ENCODE peak calls at places on chromosomes 5 and 9, in eight cellular contexts. O is iris pigment epithelial cell; B is H54; R is AG08396; C is effector memory CD4-positive, alpha-beta T cell; F is NCI-H1092; E is NCI-H2081; V is occipital lobe. K is an unnamed sample.

GRCh38 chr5:108148715-108149139 is 233.2 kb downstream of the FBXL17 start:
- DNase-seq in E (peak), F (peak), R (peak), V (no peak), C (no peak), O (peak), B (no peak), K (no peak)

GRCh38 chr5:15023846-15024245 is 152.3 kb upstream of the ANKH start:
- DNase-seq in O (no peak), V (no peak), B (no peak), E (no peak), R (no peak), F (no peak), C (no peak), K (no peak)

GRCh38 chr5:553874-554273 is 29.6 kb upstream of the SLC9A3 start:
- DNase-seq in V (no peak), R (no peak), E (no peak), B (no peak), F (no peak), O (no peak), C (no peak), K (no peak)

GRCh38 chr5:8478308-8478707 is 609.4 kb downstream of the MTRR start:
- DNase-seq in E (no peak), B (no peak), O (no peak), V (no peak), F (no peak), C (no peak), R (no peak), K (no peak)

GRCh38 chr5:69131304-69131703 is 35.6 kb upstream of the CCNB1 start:
- DNase-seq in R (no peak), V (no peak), B (no peak), O (no peak), E (no peak), F (no peak), C (no peak), K (no peak)

GRCh38 chr9:15238646-15239045 is 68.4 kb downstream of the TTC39B start:
- DNase-seq in C (no peak), E (no peak), V (no peak), O (no peak), B (no peak), R (no peak), F (no peak), K (no peak)

GRCh38 chr9:33731142-33731541 is 64.2 kb upstream of the PRSS3 start:
- DNase-seq in O (no peak), V (no peak), E (no peak), F (no peak), R (no peak), C (no peak), B (no peak), K (no peak)

GRCh38 chr5:77425420-77425819 is 66.7 kb downstream of the WDR41 start:
- DNase-seq in V (no peak), B (no peak), F (no peak), R (no peak), E (no peak), O (peak), C (no peak), K (no peak)

GRCh38 chr9:117278656-117279055 is 136.2 kb downstream of the ASTN2 start:
- DNase-seq in F (peak), B (no peak), O (no peak), R (no peak), C (no peak), V (no peak), E (no peak), K (no peak)

GRCh38 chr5:36090033-36090432 is 23.4 kb upstream of the UGT3A2 start:
- DNase-seq in B (no peak), F (no peak), E (peak), O (peak), C (no peak), V (no peak), R (peak), K (no peak)

GRCh38 chr5:138639326-138639725 is 64.1 kb upstream of the HSPA9 start:
- DNase-seq in E (no peak), R (no peak), F (no peak), V (no peak), O (no peak), B (no peak), C (no peak), K (no peak)

GRCh38 chr5:10564838-10565784 is 1.2 kb downstream of the ANKRD33B start:
- DNase-seq in O (no peak), C (no peak), V (no peak), B (no peak), F (no peak), E (no peak), R (peak), K (no peak)

GRCh38 chr9:86042226-86042625 is 57.1 kb downstream of the GOLM1 start:
- DNase-seq in E (no peak), V (no peak), O (no peak), F (no peak), C (no peak), B (no peak), R (no peak), K (no peak)

GRCh38 chr5:113474100-113474700 is 14.1 kb downstream of the MCC start:
- DNase-seq in R (no peak), B (no peak), O (no peak), F (no peak), C (no peak), E (no peak), V (no peak), K (no peak)

GRCh38 chr5:65708140-65708539 is 13.8 kb downstream of the SGTB start:
- DNase-seq in B (no peak), F (no peak), E (no peak), C (no peak), O (peak), V (no peak), R (no peak), K (no peak)

GRCh38 chr9:124598048-124598447 is 90.8 kb upstream of the NR5A1 start:
- DNase-seq in C (no peak), V (no peak), B (no peak), E (no peak), R (no peak), O (no peak), F (no peak), K (no peak)

GRCh38 chr9:135588371-135588770 is 26.8 kb downstream of the PAEP start:
- DNase-seq in E (no peak), O (no peak), V (no peak), R (no peak), F (no peak), B (no peak), C (no peak), K (no peak)

GRCh38 chr9:81861644-81862043 is 66.6 kb upstream of the SPATA31D4 start:
- DNase-seq in F (no peak), O (peak), B (peak), E (no peak), V (no peak), R (peak), C (no peak), K (no peak)

GRCh38 chr9:133200631-133201030 is 8.4 kb downstream of the OBP2B start:
- DNase-seq in O (no peak), C (no peak), V (no peak), F (no peak), B (no peak), R (no peak), E (no peak), K (no peak)